ENCODE peak calls at places on chromosomes 12 and 14, in four cellular contexts. One of them, this sample, is unnamed.

GRCh38 chr14:36718216-36718615 is 56.6 kb downstream of the PAX9 start:
- DNase-seq in K562: no peak
- DNase-seq in H1: no peak
- DNase-seq in HepG2: peak; percentile 52
- DNase-seq in this sample: no peak

GRCh38 chr12:9754984-9755383 is 5.7 kb downstream of the CD69 start:
- DNase-seq in K562: no peak
- DNase-seq in H1: no peak
- DNase-seq in HepG2: no peak
- DNase-seq in this sample: no peak

GRCh38 chr12:56029666-56030293 is 8.9 kb downstream of the IKZF4 start:
- DNase-seq in K562: peak; percentile 63
- DNase-seq in H1: no peak
- DNase-seq in HepG2: peak; percentile 71
- DNase-seq in this sample: peak; percentile 78

GRCh38 chr12:23947395-23947794 is 2.1 kb downstream of the SOX5 start:
- DNase-seq in K562: no peak
- DNase-seq in H1: no peak
- DNase-seq in HepG2: no peak
- DNase-seq in this sample: no peak

GRCh38 chr12:115835445-115835844 is 442.0 kb downstream of the MED13L start:
- DNase-seq in K562: no peak
- DNase-seq in H1: no peak
- DNase-seq in HepG2: no peak
- DNase-seq in this sample: no peak

GRCh38 chr12:84922721-84923120 is 10.1 kb upstream of the SLC6A15 start:
- DNase-seq in K562: no peak
- DNase-seq in H1: no peak
- DNase-seq in HepG2: no peak
- DNase-seq in this sample: no peak

GRCh38 chr14:24576178-24576577 is at the start of gene CTSG:
- DNase-seq in K562: no peak
- DNase-seq in H1: no peak
- DNase-seq in HepG2: no peak
- DNase-seq in this sample: no peak

GRCh38 chr12:70787612-70788011 is 132.9 kb downstream of the PTPRR start:
- DNase-seq in K562: no peak
- DNase-seq in H1: no peak
- DNase-seq in HepG2: no peak
- DNase-seq in this sample: no peak

GRCh38 chr12:85642810-85643209 is 193.4 kb downstream of the RASSF9 start:
- DNase-seq in K562: no peak
- DNase-seq in H1: no peak
- DNase-seq in HepG2: peak; percentile 75
- DNase-seq in this sample: peak; percentile 37

GRCh38 chr12:41364211-41364610 is 176.1 kb downstream of the PDZRN4 start:
- DNase-seq in K562: no peak
- DNase-seq in H1: no peak
- DNase-seq in HepG2: no peak
- DNase-seq in this sample: no peak

GRCh38 chr14:23164949-23165348 is 18.5 kb downstream of the SLC7A8 start:
- DNase-seq in K562: no peak
- DNase-seq in H1: no peak
- DNase-seq in HepG2: no peak
- DNase-seq in this sample: no peak

GRCh38 chr14:100733152-100733850 is 6.6 kb downstream of the DLK1 start:
- DNase-seq in K562: no peak
- DNase-seq in H1: no peak
- DNase-seq in HepG2: no peak
- DNase-seq in this sample: no peak

GRCh38 chr14:32200368-32201195 is 1.3 kb upstream of the RNU6-7 start:
- DNase-seq in K562: no peak
- DNase-seq in H1: no peak
- DNase-seq in HepG2: no peak
- DNase-seq in this sample: no peak

GRCh38 chr14:91349481-91350074 is 68.0 kb downstream of the CCDC88C start:
- DNase-seq in K562: no peak
- DNase-seq in H1: no peak
- DNase-seq in HepG2: no peak
- DNase-seq in this sample: no peak

GRCh38 chr12:116053479-116054195 is 223.9 kb downstream of the MED13L start:
- DNase-seq in K562: no peak
- DNase-seq in H1: no peak
- DNase-seq in HepG2: peak; percentile 71
- DNase-seq in this sample: peak; percentile 59

GRCh38 chr12:93982847-93983315 is 165.5 kb upstream of the PLXNC1 start:
- DNase-seq in K562: no peak
- DNase-seq in H1: no peak
- DNase-seq in HepG2: no peak
- DNase-seq in this sample: peak; percentile 27

GRCh38 chr14:69712637-69713088 is 54.3 kb upstream of the SRSF5 start:
- DNase-seq in K562: no peak
- DNase-seq in H1: no peak
- DNase-seq in HepG2: no peak
- DNase-seq in this sample: no peak

GRCh38 chr14:56394826-56395543 is 184.6 kb upstream of the TMEM260 start:
- DNase-seq in K562: no peak
- DNase-seq in H1: no peak
- DNase-seq in HepG2: no peak
- DNase-seq in this sample: no peak

GRCh38 chr14:104223101-104223809 is 84.9 kb downstream of the KIF26A start:
- DNase-seq in K562: peak; percentile 55
- DNase-seq in H1: no peak
- DNase-seq in HepG2: no peak
- DNase-seq in this sample: no peak

GRCh38 chr14:84409435-84409834 is 1120.5 kb upstream of the FLRT2 start:
- DNase-seq in K562: no peak
- DNase-seq in H1: no peak
- DNase-seq in HepG2: no peak
- DNase-seq in this sample: no peak

GRCh38 chr14:86072134-86072894 is 542.4 kb downstream of the FLRT2 start:
- DNase-seq in K562: no peak
- DNase-seq in H1: no peak
- DNase-seq in HepG2: no peak
- DNase-seq in this sample: no peak

GRCh38 chr12:104280703-104281458 is 22.7 kb upstream of the EID3 start:
- DNase-seq in K562: peak; percentile 34
- DNase-seq in H1: no peak
- DNase-seq in HepG2: peak; percentile 43
- DNase-seq in this sample: peak; percentile 85

GRCh38 chr14:97978336-97978735 is 1181.2 kb downstream of the VRK1 start:
- DNase-seq in K562: peak; percentile 2
- DNase-seq in H1: peak; percentile 73
- DNase-seq in HepG2: no peak
- DNase-seq in this sample: peak; percentile 39

GRCh38 chr12:6235499-6235898 is 35.3 kb downstream of the CD9 start:
- DNase-seq in K562: no peak
- DNase-seq in H1: no peak
- DNase-seq in HepG2: peak; percentile 74
- DNase-seq in this sample: no peak

GRCh38 chr12:6868211-6869048 is 1.1 kb downstream of the TPI1 start:
- DNase-seq in K562: peak; percentile 13
- DNase-seq in H1: no peak
- DNase-seq in HepG2: no peak
- DNase-seq in this sample: no peak

GRCh38 chr14:68669101-68669500 is 123.8 kb downstream of the ZFP36L1 start:
- DNase-seq in K562: no peak
- DNase-seq in H1: no peak
- DNase-seq in HepG2: no peak
- DNase-seq in this sample: no peak

GRCh38 chr14:55356913-55357312 is 54.7 kb downstream of the ATG14 start:
- DNase-seq in K562: no peak
- DNase-seq in H1: no peak
- DNase-seq in HepG2: peak; percentile 76
- DNase-seq in this sample: no peak

GRCh38 chr14:100770605-100771120 is 44.0 kb downstream of the DLK1 start:
- DNase-seq in K562: peak; percentile 45
- DNase-seq in H1: no peak
- DNase-seq in HepG2: no peak
- DNase-seq in this sample: no peak

GRCh38 chr12:115785548-115785947 is 491.9 kb downstream of the MED13L start:
- DNase-seq in K562: no peak
- DNase-seq in H1: no peak
- DNase-seq in HepG2: no peak
- DNase-seq in this sample: no peak

GRCh38 chr14:68972507-68973272 is 6.4 kb downstream of the ACTN1 start:
- DNase-seq in K562: no peak
- DNase-seq in H1: no peak
- DNase-seq in HepG2: no peak
- DNase-seq in this sample: no peak

GRCh38 chr14:104753528-104754212 is 723 bp downstream of the SIVA1 start:
- DNase-seq in K562: no peak
- DNase-seq in H1: no peak
- DNase-seq in HepG2: no peak
- DNase-seq in this sample: no peak

GRCh38 chr12:42587564-42588307 is 1.8 kb downstream of the PRICKLE1 start:
- DNase-seq in K562: no peak
- DNase-seq in H1: no peak
- DNase-seq in HepG2: peak; percentile 10
- DNase-seq in this sample: no peak

GRCh38 chr14:68747366-68747765 is 45.5 kb downstream of the ZFP36L1 start:
- DNase-seq in K562: no peak
- DNase-seq in H1: no peak
- DNase-seq in HepG2: no peak
- DNase-seq in this sample: no peak

GRCh38 chr12:72012874-72013273 is 74.2 kb downstream of the TPH2 start:
- DNase-seq in K562: no peak
- DNase-seq in H1: no peak
- DNase-seq in HepG2: no peak
- DNase-seq in this sample: no peak

GRCh38 chr14:94679106-94679819 is 67.1 kb downstream of the SERPINA3 start:
- DNase-seq in K562: no peak
- DNase-seq in H1: no peak
- DNase-seq in HepG2: no peak
- DNase-seq in this sample: no peak

GRCh38 chr14:58808828-58809227 is 171.1 kb downstream of the DACT1 start:
- DNase-seq in K562: no peak
- DNase-seq in H1: no peak
- DNase-seq in HepG2: no peak
- DNase-seq in this sample: peak; percentile 55
- TF ChIP-seq RNF2 in K562: no peak
- TF ChIP-seq RNF2 in H1: no peak
- TF ChIP-seq RNF2 in HepG2: no peak
- TF ChIP-seq RNF2 in this sample: no peak

DNA sequence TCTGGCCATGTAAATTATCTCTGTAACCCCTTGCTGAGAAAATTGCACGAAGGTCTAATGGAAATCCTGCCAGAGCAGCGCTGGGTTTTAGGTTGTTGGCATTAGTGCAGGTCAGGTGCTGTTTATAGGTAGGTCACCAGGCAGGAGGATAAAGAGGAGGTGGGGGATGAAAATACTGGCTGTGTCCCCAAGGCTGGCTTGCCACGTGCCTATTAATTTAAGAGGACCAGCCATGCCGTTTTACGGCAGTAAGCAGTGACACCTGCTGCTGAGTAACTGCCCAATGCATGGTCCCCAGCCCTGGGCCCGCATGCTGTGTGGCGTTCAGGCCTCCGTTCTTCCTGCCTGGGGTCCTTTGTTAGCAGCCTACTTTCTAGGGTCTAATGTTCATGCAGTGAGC is 67.2 kb downstream of the WDR20 start:
- DNase-seq in K562: no peak
- DNase-seq in H1: no peak
- DNase-seq in HepG2: no peak
- DNase-seq in this sample: no peak
- TF ChIP-seq JUN in K562: no peak
- TF ChIP-seq JUN in H1: no peak
- TF ChIP-seq JUN in HepG2: no peak
- TF ChIP-seq JUN in this sample: no peak

DNA sequence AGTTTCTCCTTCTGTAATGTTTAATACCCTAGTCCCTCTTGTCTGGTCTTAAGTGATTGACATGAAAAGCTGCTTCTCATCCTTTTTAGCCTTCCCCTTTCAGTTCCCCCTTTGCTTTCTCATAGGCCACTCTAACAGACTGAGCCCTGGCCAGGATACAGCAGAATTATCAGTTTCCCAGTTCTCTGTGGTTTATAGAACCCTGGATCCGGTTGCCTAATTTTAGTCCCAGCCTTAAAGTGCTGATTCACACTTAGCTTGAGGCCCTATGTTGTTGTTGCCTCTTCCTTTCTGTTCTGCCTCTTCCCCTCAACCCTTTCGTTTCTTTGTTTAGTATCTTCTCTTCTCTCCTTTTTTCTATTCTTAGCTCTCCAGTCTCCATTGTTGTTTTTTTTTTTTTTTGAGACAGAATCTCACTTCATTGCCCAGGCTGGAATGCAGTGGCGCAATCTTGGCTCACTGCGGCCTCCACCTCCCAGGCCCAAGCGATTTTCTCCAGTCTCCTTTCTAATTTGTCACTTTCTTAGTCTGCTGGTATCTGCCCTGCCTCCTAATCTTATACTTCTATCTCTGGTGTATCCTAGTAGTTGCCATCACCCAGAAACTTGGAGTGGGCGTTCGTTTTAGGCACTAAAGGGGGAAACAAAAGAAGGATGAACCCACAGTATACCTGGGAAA is 2.9 kb upstream of the BIN2 start:
- DNase-seq in K562: peak; percentile 87
- DNase-seq in H1: no peak
- DNase-seq in HepG2: no peak
- DNase-seq in this sample: no peak
- TF ChIP-seq RNF2 in K562: peak; percentile 55
- TF ChIP-seq RNF2 in H1: no peak
- TF ChIP-seq RNF2 in HepG2: no peak
- TF ChIP-seq RNF2 in this sample: no peak

GRCh38 chr12:123107926-123108681 is 42.8 kb downstream of the PITPNM2 start:
- DNase-seq in K562: no peak
- DNase-seq in H1: no peak
- DNase-seq in HepG2: no peak
- DNase-seq in this sample: no peak

GRCh38 chr12:123106640-123107359 is 44.1 kb downstream of the PITPNM2 start:
- DNase-seq in K562: peak; percentile 70
- DNase-seq in H1: no peak
- DNase-seq in HepG2: no peak
- DNase-seq in this sample: peak; percentile 39

GRCh38 chr12:123102781-123103503 is 47.9 kb downstream of the PITPNM2 start:
- DNase-seq in K562: no peak
- DNase-seq in H1: no peak
- DNase-seq in HepG2: no peak
- DNase-seq in this sample: no peak

GRCh38 chr12:123104809-123105208 is 46.1 kb downstream of the PITPNM2 start:
- DNase-seq in K562: no peak
- DNase-seq in H1: no peak
- DNase-seq in HepG2: peak; percentile 27
- DNase-seq in this sample: no peak

GRCh38 chr12:123105427-123105826 is 45.5 kb downstream of the PITPNM2 start:
- DNase-seq in K562: no peak
- DNase-seq in H1: peak; percentile 17
- DNase-seq in HepG2: no peak
- DNase-seq in this sample: no peak
- TF ChIP-seq JUN in K562: no peak
- TF ChIP-seq JUN in H1: no peak
- TF ChIP-seq JUN in HepG2: no peak
- TF ChIP-seq JUN in this sample: no peak

GRCh38 chr14:65260786-65261185 is 151.7 kb upstream of the FUT8 start:
- DNase-seq in K562: no peak
- DNase-seq in H1: no peak
- DNase-seq in HepG2: no peak
- DNase-seq in this sample: no peak
- TF ChIP-seq RNF2 in K562: no peak
- TF ChIP-seq RNF2 in H1: no peak
- TF ChIP-seq RNF2 in HepG2: no peak
- TF ChIP-seq RNF2 in this sample: no peak

GRCh38 chr12:39935275-39935674 is 170.6 kb downstream of the SLC2A13 start:
- DNase-seq in K562: no peak
- DNase-seq in H1: no peak
- DNase-seq in HepG2: no peak
- DNase-seq in this sample: no peak
- TF ChIP-seq JUN in K562: no peak
- TF ChIP-seq JUN in H1: no peak
- TF ChIP-seq JUN in HepG2: no peak
- TF ChIP-seq JUN in this sample: no peak

This sample was measured in A549.